ENCODE peak calls at places on chromosome 3, in six cellular contexts. One of them, this sample, is unnamed. For H3K4me1, the result is how much of the 10 kb centered on the place peaks cover.

GRCh38 chr3:66271231-66271630 is 50.4 kb downstream of the SLC25A26 start:
- DNase-seq in spleen: no peak
- DNase-seq in adrenal gland: no peak
- DNase-seq in transverse colon: no peak
- DNase-seq in Peyer's patch: no peak
- DNase-seq in endothelial cell of umbilical vein: no peak
- DNase-seq in this sample: no peak

GRCh38 chr3:155202626-155203025 is 90.9 kb downstream of the STRIT1 start:
- DNase-seq in spleen: no peak
- DNase-seq in Peyer's patch: no peak
- DNase-seq in transverse colon: no peak
- DNase-seq in endothelial cell of umbilical vein: no peak
- DNase-seq in adrenal gland: no peak
- DNase-seq in this sample: no peak

GRCh38 chr3:65714138-65714537 is 324.6 kb downstream of the MAGI1 start:
- DNase-seq in adrenal gland: peak
- DNase-seq in endothelial cell of umbilical vein: no peak
- DNase-seq in transverse colon: no peak
- DNase-seq in Peyer's patch: no peak
- DNase-seq in spleen: no peak
- DNase-seq in this sample: no peak

GRCh38 chr3:38579551-38580449 is 69.7 kb downstream of the SCN5A start:
- DNase-seq in transverse colon: peak
- DNase-seq in spleen: peak
- DNase-seq in adrenal gland: no peak
- DNase-seq in endothelial cell of umbilical vein: no peak
- DNase-seq in Peyer's patch: peak
- DNase-seq in this sample: peak

GRCh38 chr3:88307666-88308065 is 157.9 kb downstream of the C3orf38 start:
- DNase-seq in endothelial cell of umbilical vein: no peak
- DNase-seq in Peyer's patch: no peak
- DNase-seq in adrenal gland: no peak
- DNase-seq in spleen: no peak
- DNase-seq in transverse colon: no peak
- DNase-seq in this sample: no peak

GRCh38 chr3:122102191-122102935 is 47.2 kb downstream of the CD86 start:
- DNase-seq in endothelial cell of umbilical vein: no peak
- DNase-seq in Peyer's patch: no peak
- DNase-seq in adrenal gland: no peak
- DNase-seq in spleen: no peak
- DNase-seq in transverse colon: no peak
- DNase-seq in this sample: no peak

GRCh38 chr3:52787246-52787645 is 7.3 kb upstream of the ITIH3 start:
- DNase-seq in transverse colon: no peak
- DNase-seq in adrenal gland: no peak
- DNase-seq in spleen: peak
- DNase-seq in Peyer's patch: no peak
- DNase-seq in endothelial cell of umbilical vein: no peak
- DNase-seq in this sample: no peak

GRCh38 chr3:12440927-12441326 is 43.4 kb upstream of the TSEN2 start:
- DNase-seq in transverse colon: no peak
- DNase-seq in adrenal gland: peak
- DNase-seq in endothelial cell of umbilical vein: no peak
- DNase-seq in Peyer's patch: no peak
- DNase-seq in spleen: no peak
- DNase-seq in this sample: no peak

GRCh38 chr3:11386413-11387155 is 114.4 kb downstream of the ATG7 start:
- DNase-seq in adrenal gland: peak
- DNase-seq in Peyer's patch: no peak
- DNase-seq in transverse colon: no peak
- DNase-seq in endothelial cell of umbilical vein: peak
- DNase-seq in spleen: no peak
- DNase-seq in this sample: no peak

GRCh38 chr3:137709011-137709601 is 55.0 kb upstream of the SOX14 start:
- DNase-seq in adrenal gland: peak
- DNase-seq in Peyer's patch: no peak
- DNase-seq in spleen: no peak
- DNase-seq in transverse colon: no peak
- DNase-seq in endothelial cell of umbilical vein: no peak
- DNase-seq in this sample: no peak

GRCh38 chr3:71491141-71491752 is 92.3 kb downstream of the FOXP1 start:
- DNase-seq in endothelial cell of umbilical vein: no peak
- DNase-seq in spleen: no peak
- DNase-seq in adrenal gland: no peak
- DNase-seq in Peyer's patch: no peak
- DNase-seq in transverse colon: no peak
- DNase-seq in this sample: no peak

GRCh38 chr3:182713743-182714517 is 79.4 kb upstream of the ATP11B start:
- DNase-seq in transverse colon: no peak
- DNase-seq in spleen: no peak
- DNase-seq in Peyer's patch: no peak
- DNase-seq in adrenal gland: peak
- DNase-seq in endothelial cell of umbilical vein: peak
- DNase-seq in this sample: no peak

GRCh38 chr3:196796317-196796716 is 56.7 kb downstream of the PAK2 start:
- DNase-seq in Peyer's patch: no peak
- DNase-seq in transverse colon: no peak
- DNase-seq in endothelial cell of umbilical vein: no peak
- DNase-seq in adrenal gland: no peak
- DNase-seq in spleen: no peak
- DNase-seq in this sample: no peak

GRCh38 chr3:157423337-157423736 is 13.3 kb upstream of the PTX3 start:
- DNase-seq in transverse colon: no peak
- DNase-seq in Peyer's patch: no peak
- DNase-seq in endothelial cell of umbilical vein: no peak
- DNase-seq in spleen: no peak
- DNase-seq in adrenal gland: no peak
- DNase-seq in this sample: no peak

GRCh38 chr3:123610331-123610730 is 25.5 kb upstream of the HACD2 start:
- DNase-seq in adrenal gland: no peak
- DNase-seq in endothelial cell of umbilical vein: no peak
- DNase-seq in transverse colon: no peak
- DNase-seq in spleen: no peak
- DNase-seq in Peyer's patch: peak
- DNase-seq in this sample: no peak

GRCh38 chr3:4772171-4772804 is 206.9 kb upstream of the BHLHE40 start:
- DNase-seq in Peyer's patch: no peak
- DNase-seq in adrenal gland: peak
- DNase-seq in transverse colon: peak
- DNase-seq in endothelial cell of umbilical vein: peak
- DNase-seq in spleen: no peak
- DNase-seq in this sample: peak

GRCh38 chr3:154552338-154552737 is 122.3 kb upstream of the GPR149 start:
- DNase-seq in adrenal gland: no peak
- DNase-seq in Peyer's patch: no peak
- DNase-seq in transverse colon: no peak
- DNase-seq in spleen: no peak
- DNase-seq in endothelial cell of umbilical vein: no peak
- DNase-seq in this sample: no peak

GRCh38 chr3:12574131-12574530 is 17.2 kb downstream of the MKRN2 start:
- DNase-seq in spleen: no peak
- DNase-seq in transverse colon: no peak
- DNase-seq in endothelial cell of umbilical vein: no peak
- DNase-seq in adrenal gland: no peak
- DNase-seq in Peyer's patch: no peak
- DNase-seq in this sample: no peak

GRCh38 chr3:136979684-136980083 is 21.9 kb downstream of the IL20RB start:
- DNase-seq in spleen: no peak
- DNase-seq in adrenal gland: no peak
- DNase-seq in transverse colon: no peak
- DNase-seq in endothelial cell of umbilical vein: no peak
- DNase-seq in Peyer's patch: no peak
- DNase-seq in this sample: peak

GRCh38 chr3:11719406-11720219 is 75.9 kb upstream of the VGLL4 start:
- DNase-seq in spleen: peak
- DNase-seq in Peyer's patch: peak
- DNase-seq in transverse colon: peak
- DNase-seq in adrenal gland: peak
- DNase-seq in endothelial cell of umbilical vein: peak
- DNase-seq in this sample: no peak

GRCh38 chr3:38541800-38542199 is 45.7 kb downstream of the EXOG start:
- DNase-seq in adrenal gland: no peak
- DNase-seq in transverse colon: no peak
- DNase-seq in endothelial cell of umbilical vein: no peak
- DNase-seq in spleen: no peak
- DNase-seq in Peyer's patch: no peak
- DNase-seq in this sample: no peak

GRCh38 chr3:10883478-10884234 is 67.6 kb downstream of the SLC6A11 start:
- DNase-seq in adrenal gland: peak
- DNase-seq in endothelial cell of umbilical vein: peak
- DNase-seq in spleen: no peak
- DNase-seq in transverse colon: no peak
- DNase-seq in Peyer's patch: no peak
- DNase-seq in this sample: no peak

GRCh38 chr3:159263750-159264561 is 462.1 kb downstream of the MFSD1 start:
- DNase-seq in Peyer's patch: no peak
- DNase-seq in spleen: no peak
- DNase-seq in endothelial cell of umbilical vein: peak
- DNase-seq in transverse colon: no peak
- DNase-seq in adrenal gland: peak
- DNase-seq in this sample: no peak

GRCh38 chr3:14261229-14261628 is 82.6 kb downstream of the LSM3 start:
- DNase-seq in transverse colon: peak
- DNase-seq in endothelial cell of umbilical vein: peak
- DNase-seq in spleen: peak
- DNase-seq in adrenal gland: peak
- DNase-seq in Peyer's patch: peak
- DNase-seq in this sample: peak

GRCh38 chr3:89061257-89061656 is 46.2 kb upstream of the EPHA3 start:
- DNase-seq in spleen: no peak
- DNase-seq in adrenal gland: no peak
- DNase-seq in Peyer's patch: no peak
- DNase-seq in transverse colon: no peak
- DNase-seq in endothelial cell of umbilical vein: no peak
- DNase-seq in this sample: no peak

GRCh38 chr3:10775828-10776227 is 40.2 kb upstream of the SLC6A11 start:
- DNase-seq in endothelial cell of umbilical vein: no peak
- DNase-seq in spleen: no peak
- DNase-seq in transverse colon: no peak
- DNase-seq in adrenal gland: no peak
- DNase-seq in Peyer's patch: no peak
- DNase-seq in this sample: peak

GRCh38 chr3:12138044-12138443 is 20.7 kb downstream of the TIMP4 start:
- DNase-seq in Peyer's patch: no peak
- DNase-seq in transverse colon: peak
- DNase-seq in spleen: no peak
- DNase-seq in adrenal gland: peak
- DNase-seq in endothelial cell of umbilical vein: peak
- DNase-seq in this sample: no peak

GRCh38 chr3:197229836-197230235 is 68.6 kb downstream of the DLG1 start:
- DNase-seq in endothelial cell of umbilical vein: no peak
- DNase-seq in transverse colon: no peak
- DNase-seq in Peyer's patch: no peak
- DNase-seq in spleen: no peak
- DNase-seq in adrenal gland: no peak
- DNase-seq in this sample: no peak

GRCh38 chr3:55202320-55202719 is 274.5 kb upstream of the LRTM1 start:
- DNase-seq in spleen: no peak
- DNase-seq in transverse colon: no peak
- DNase-seq in adrenal gland: no peak
- DNase-seq in endothelial cell of umbilical vein: no peak
- DNase-seq in Peyer's patch: no peak
- DNase-seq in this sample: no peak

GRCh38 chr3:111802700-111803099 is 56.4 kb upstream of the PHLDB2 start:
- DNase-seq in Peyer's patch: no peak
- DNase-seq in adrenal gland: no peak
- DNase-seq in transverse colon: no peak
- DNase-seq in spleen: no peak
- DNase-seq in endothelial cell of umbilical vein: no peak
- DNase-seq in this sample: no peak

GRCh38 chr3:114863848-114864247 is 283.2 kb downstream of the ZBTB20 start:
- DNase-seq in spleen: no peak
- DNase-seq in Peyer's patch: no peak
- DNase-seq in endothelial cell of umbilical vein: peak
- DNase-seq in transverse colon: no peak
- DNase-seq in adrenal gland: no peak
- DNase-seq in this sample: no peak
- H3K4me3 ChIP-seq in spleen: no peak
- H3K4me3 ChIP-seq in Peyer's patch: no peak
- H3K4me3 ChIP-seq in endothelial cell of umbilical vein: no peak
- H3K4me3 ChIP-seq in transverse colon: no peak
- H3K4me3 ChIP-seq in adrenal gland: no peak
- H3K4me3 ChIP-seq in this sample: peak

GRCh38 chr3:171842864-171843511 is at the start of gene TMEM212:
- DNase-seq in Peyer's patch: no peak
- DNase-seq in endothelial cell of umbilical vein: peak
- DNase-seq in adrenal gland: no peak
- DNase-seq in spleen: no peak
- DNase-seq in transverse colon: no peak
- DNase-seq in this sample: no peak
- H3K4me1 ChIP-seq in Peyer's patch: under half
- H3K4me1 ChIP-seq in endothelial cell of umbilical vein: under half
- H3K4me1 ChIP-seq in adrenal gland: under half
- H3K4me1 ChIP-seq in spleen: under half
- H3K4me1 ChIP-seq in transverse colon: under half
- H3K4me1 ChIP-seq in this sample: under half

DNA sequence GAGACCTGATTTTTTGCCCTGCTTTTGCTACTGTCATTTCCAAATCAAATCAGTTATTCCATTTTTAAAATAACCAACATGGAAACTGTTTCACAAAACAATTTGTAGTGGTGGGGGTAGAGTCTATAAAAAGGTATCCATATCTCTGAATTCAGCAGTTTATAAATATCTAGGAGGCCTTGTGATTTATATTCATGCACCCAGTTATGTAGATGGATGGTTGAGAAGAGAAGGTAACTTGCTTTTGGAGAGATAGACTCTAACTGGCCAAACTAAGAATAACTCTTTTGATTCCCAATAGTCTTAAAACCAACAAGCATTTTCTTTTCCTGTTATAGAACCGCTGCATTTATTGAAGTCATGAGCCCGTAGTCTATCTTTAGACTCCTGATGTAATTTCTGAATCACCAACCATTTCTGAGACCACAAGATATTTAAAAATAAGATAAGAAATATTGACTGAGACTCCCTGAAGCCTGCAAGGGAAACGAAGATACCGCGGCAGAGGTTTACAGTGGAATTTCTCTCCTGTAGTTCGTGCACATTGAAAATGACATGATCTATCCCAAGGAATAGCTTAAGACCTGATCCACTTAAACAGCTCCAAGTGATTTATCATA is 68.4 kb downstream of the SAMMSON start:
- DNase-seq in Peyer's patch: no peak
- DNase-seq in spleen: no peak
- DNase-seq in transverse colon: no peak
- DNase-seq in adrenal gland: no peak
- DNase-seq in endothelial cell of umbilical vein: no peak
- DNase-seq in this sample: no peak
- TF ChIP-seq POLR2A in Peyer's patch: no peak
- TF ChIP-seq POLR2A in spleen: no peak
- TF ChIP-seq POLR2A in transverse colon: no peak
- TF ChIP-seq POLR2A in adrenal gland: no peak
- TF ChIP-seq POLR2A in endothelial cell of umbilical vein: no peak
- TF ChIP-seq POLR2A in this sample: no peak

DNA sequence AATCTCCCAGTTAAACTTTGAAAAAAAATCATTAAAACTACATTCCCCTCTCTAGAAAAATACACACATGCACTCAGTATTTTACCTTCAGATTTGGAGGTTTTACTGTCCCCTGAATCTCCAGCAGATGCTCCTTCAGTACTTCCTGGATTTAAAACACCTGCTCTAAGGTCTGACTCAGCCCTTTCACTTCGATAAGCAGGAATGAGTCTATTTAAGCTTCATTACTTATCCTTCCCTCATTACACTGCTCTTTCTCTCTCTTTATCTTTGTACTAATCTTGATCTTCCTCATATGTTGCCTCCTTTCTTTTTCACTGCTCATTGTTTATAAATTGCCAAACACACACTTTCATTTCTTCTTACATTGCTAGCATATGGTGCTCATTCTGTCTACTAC is 443.9 kb downstream of the DIPK2A start:
- DNase-seq in Peyer's patch: no peak
- DNase-seq in endothelial cell of umbilical vein: no peak
- DNase-seq in spleen: no peak
- DNase-seq in transverse colon: no peak
- DNase-seq in adrenal gland: no peak
- DNase-seq in this sample: no peak
- H3K4me3 ChIP-seq in Peyer's patch: no peak
- H3K4me3 ChIP-seq in endothelial cell of umbilical vein: no peak
- H3K4me3 ChIP-seq in spleen: no peak
- H3K4me3 ChIP-seq in transverse colon: no peak
- H3K4me3 ChIP-seq in adrenal gland: no peak
- H3K4me3 ChIP-seq in this sample: no peak